ENCODE peak calls at places on chromosomes 11 and 22, in four cellular contexts. One of them, this sample, is unnamed.

GRCh38 chr11:96130061-96130460 is 206.2 kb upstream of the MTMR2 start:
- DNase-seq in amygdala: no peak
- DNase-seq in head of caudate nucleus: no peak
- DNase-seq in heart left ventricle: no peak
- DNase-seq in this sample: no peak

GRCh38 chr11:67391304-67392181 is at the start of gene RAD9A:
- DNase-seq in amygdala: peak; percentile 80
- DNase-seq in head of caudate nucleus: peak; percentile 96
- DNase-seq in heart left ventricle: peak; percentile 97
- DNase-seq in this sample: peak; percentile 91

GRCh38 chr11:110168404-110168803 is 75.2 kb downstream of the ZC3H12C start:
- DNase-seq in amygdala: no peak
- DNase-seq in head of caudate nucleus: no peak
- DNase-seq in heart left ventricle: no peak
- DNase-seq in this sample: no peak

GRCh38 chr11:68444566-68444965 is 16.0 kb upstream of the PPP6R3 start:
- DNase-seq in amygdala: no peak
- DNase-seq in head of caudate nucleus: no peak
- DNase-seq in heart left ventricle: peak; percentile 48
- DNase-seq in this sample: no peak

GRCh38 chr22:33788927-33789326 is 131.3 kb downstream of the LARGE1 start:
- DNase-seq in amygdala: no peak
- DNase-seq in head of caudate nucleus: no peak
- DNase-seq in heart left ventricle: no peak
- DNase-seq in this sample: no peak

GRCh38 chr22:50548913-50549790 is 3.5 kb downstream of the KLHDC7B start:
- DNase-seq in amygdala: no peak
- DNase-seq in head of caudate nucleus: no peak
- DNase-seq in heart left ventricle: no peak
- DNase-seq in this sample: no peak

GRCh38 chr22:17201285-17201945 is 17.8 kb downstream of the ADA2 start:
- DNase-seq in amygdala: no peak
- DNase-seq in head of caudate nucleus: no peak
- DNase-seq in heart left ventricle: no peak
- DNase-seq in this sample: no peak

GRCh38 chr22:39938509-39938908 is 21.7 kb upstream of the TMA7B start:
- DNase-seq in amygdala: no peak
- DNase-seq in head of caudate nucleus: no peak
- DNase-seq in heart left ventricle: no peak
- DNase-seq in this sample: no peak

GRCh38 chr11:29328961-29329441 is 687.8 kb downstream of the KCNA4 start:
- DNase-seq in amygdala: no peak
- DNase-seq in head of caudate nucleus: no peak
- DNase-seq in heart left ventricle: no peak
- DNase-seq in this sample: no peak

GRCh38 chr11:66718320-66718971 is 10.6 kb downstream of the SPTBN2 start:
- DNase-seq in amygdala: no peak
- DNase-seq in head of caudate nucleus: no peak
- DNase-seq in heart left ventricle: no peak
- DNase-seq in this sample: peak; percentile 62